ENCODE peak calls at places on chromosome 15, in nine cellular contexts. G, H, M, B, C, Y, U, X and E are unnamed samples. For H3K4me1, the result is how much of the 10 kb centered on the place peaks cover.

GRCh38 chr15:42444415-42445063 is 46.4 kb downstream of the ZNF106 start:
- DNase-seq in M (peak), G (no peak), H (no peak), U (peak), C (peak), Y (no peak), B (no peak), X (no peak), E (no peak)

GRCh38 chr15:32028921-32029320 is 1.4 kb upstream of the CHRNA7 start:
- DNase-seq in X (peak), C (no peak), U (peak), M (no peak), G (no peak), H (peak), B (no peak), Y (no peak), E (no peak)

GRCh38 chr15:63608989-63609388 is 11.8 kb downstream of the FBXL22 start:
- DNase-seq in U (no peak), X (no peak), H (no peak), M (no peak), G (no peak), B (no peak), Y (no peak), C (no peak), E (no peak)

GRCh38 chr15:31034152-31034551 is 42.7 kb upstream of the MTMR10 start:
- DNase-seq in X (no peak), H (no peak), B (no peak), U (no peak), Y (no peak), M (peak), G (peak), C (peak), E (peak)

GRCh38 chr15:28952666-28953491 is 67.1 kb downstream of the APBA2 start:
- DNase-seq in X (peak), M (no peak), Y (no peak), H (no peak), U (no peak), G (no peak), B (no peak), C (no peak), E (no peak)

GRCh38 chr15:67884514-67885225 is 44.8 kb upstream of the RNU6-1 start:
- DNase-seq in Y (no peak), C (peak), G (peak), B (peak), X (peak), H (peak), U (peak), M (peak), E (no peak)

GRCh38 chr15:99605490-99605931 is 39.7 kb downstream of the MEF2A start:
- DNase-seq in Y (no peak), C (no peak), X (no peak), M (no peak), G (peak), B (no peak), H (no peak), U (no peak), E (no peak)

GRCh38 chr15:41923424-41923999 is 29.7 kb upstream of the SPTBN5 start:
- DNase-seq in B (no peak), M (peak), Y (no peak), U (no peak), H (no peak), C (no peak), X (no peak), G (no peak), E (no peak)

GRCh38 chr15:41577863-41578735 is 19.1 kb downstream of the TYRO3 start:
- DNase-seq in C (no peak), U (no peak), H (no peak), G (no peak), M (no peak), X (no peak), Y (no peak), B (no peak), E (no peak)

GRCh38 chr15:65132841-65133549 is 613 bp downstream of the PDCD7 start:
- DNase-seq in Y (no peak), H (peak), M (peak), U (peak), X (peak), C (peak), B (peak), G (peak), E (peak)

GRCh38 chr15:80982839-80983238 is 6.8 kb downstream of the MESD start:
- DNase-seq in M (no peak), Y (no peak), U (no peak), C (no peak), G (no peak), X (no peak), H (no peak), B (no peak), E (no peak)

GRCh38 chr15:71517751-71518150 is 292.6 kb upstream of the NR2E3 start:
- DNase-seq in B (no peak), Y (no peak), H (no peak), M (no peak), X (no peak), U (no peak), C (no peak), G (no peak), E (no peak)

GRCh38 chr15:56261854-56262509 is 18.3 kb upstream of the RFX7 start:
- DNase-seq in U (no peak), B (peak), Y (no peak), M (peak), H (no peak), X (no peak), G (no peak), C (no peak), E (no peak)

GRCh38 chr15:52733696-52734255 is 54.6 kb upstream of the ATOSA start:
- DNase-seq in C (no peak), H (no peak), X (no peak), M (peak), G (no peak), U (no peak), B (no peak), Y (no peak), E (no peak)

GRCh38 chr15:74830868-74831267 is 4.4 kb downstream of the CPLX3 start:
- DNase-seq in Y (no peak), X (no peak), U (no peak), G (no peak), B (no peak), C (no peak), H (no peak), M (no peak), E (no peak)

GRCh38 chr15:47367991-47368390 is 349.3 kb upstream of the SEMA6D start:
- DNase-seq in X (no peak), C (no peak), M (no peak), G (no peak), H (no peak), Y (no peak), B (no peak), U (no peak), E (no peak)

GRCh38 chr15:53453253-53454105 is 306.0 kb downstream of the WDR72 start:
- DNase-seq in Y (no peak), M (no peak), U (no peak), G (no peak), X (no peak), H (no peak), B (no peak), C (peak), E (no peak)

GRCh38 chr15:57367556-57367955 is 8.7 kb upstream of the CGNL1 start:
- DNase-seq in X (no peak), B (no peak), C (no peak), G (no peak), Y (no peak), U (no peak), M (no peak), H (no peak), E (no peak)

GRCh38 chr15:80732818-80733217 is 37.7 kb downstream of the ABHD17C start:
- DNase-seq in X (no peak), M (no peak), B (no peak), G (no peak), Y (no peak), H (no peak), C (no peak), U (no peak), E (no peak)

GRCh38 chr15:98715401-98715800 is 67.1 kb downstream of the IGF1R start:
- DNase-seq in C (no peak), H (no peak), M (peak), Y (no peak), G (no peak), U (no peak), B (no peak), X (no peak), E (no peak)

GRCh38 chr15:74136584-74137543 is 6.5 kb downstream of the ISLR2 start:
- DNase-seq in Y (no peak), U (peak), X (no peak), B (no peak), C (no peak), G (no peak), H (no peak), M (peak), E (no peak)

GRCh38 chr15:88810449-88810848 is 7.2 kb downstream of the ACAN start:
- DNase-seq in M (peak), U (no peak), C (peak), B (no peak), X (no peak), H (no peak), Y (no peak), G (peak), E (no peak)

GRCh38 chr15:46526726-46527110 is 891.9 kb downstream of the SQOR start:
- DNase-seq in M (no peak), C (no peak), G (no peak), U (no peak), Y (no peak), X (no peak), H (no peak), B (no peak), E (no peak)

GRCh38 chr15:69998541-69999391 is 99.0 kb downstream of the TLE3 start:
- DNase-seq in B (no peak), U (no peak), H (no peak), G (no peak), C (no peak), X (no peak), Y (no peak), M (no peak), E (no peak)

GRCh38 chr15:87419341-87419740 is 837.2 kb downstream of the NTRK3 start:
- DNase-seq in H (no peak), M (no peak), X (no peak), B (no peak), Y (no peak), G (no peak), C (no peak), U (no peak), E (no peak)

GRCh38 chr15:99015677-99016568 is 8.3 kb upstream of the PGPEP1L start:
- DNase-seq in M (peak), C (no peak), Y (no peak), U (peak), H (peak), X (peak), G (peak), B (no peak), E (no peak)

GRCh38 chr15:40338921-40339620 is 1.7 kb downstream of the CCDC9B start:
- DNase-seq in X (no peak), H (no peak), Y (peak), U (no peak), B (no peak), M (peak), C (no peak), G (peak), E (no peak)

GRCh38 chr15:26772588-26773484 is at the start of gene GABRB3:
- DNase-seq in C (peak), G (no peak), M (peak), U (peak), B (no peak), H (peak), Y (no peak), X (peak), E (no peak)

GRCh38 chr15:101495334-101496197 is 6.1 kb upstream of the PCSK6 start:
- DNase-seq in Y (no peak), X (no peak), M (no peak), U (no peak), H (no peak), G (no peak), C (no peak), B (no peak), E (no peak)

GRCh38 chr15:70322051-70322668 is 224.4 kb upstream of the TLE3 start:
- DNase-seq in U (no peak), G (no peak), M (no peak), H (no peak), C (no peak), X (no peak), B (no peak), Y (no peak), E (no peak)

DNA sequence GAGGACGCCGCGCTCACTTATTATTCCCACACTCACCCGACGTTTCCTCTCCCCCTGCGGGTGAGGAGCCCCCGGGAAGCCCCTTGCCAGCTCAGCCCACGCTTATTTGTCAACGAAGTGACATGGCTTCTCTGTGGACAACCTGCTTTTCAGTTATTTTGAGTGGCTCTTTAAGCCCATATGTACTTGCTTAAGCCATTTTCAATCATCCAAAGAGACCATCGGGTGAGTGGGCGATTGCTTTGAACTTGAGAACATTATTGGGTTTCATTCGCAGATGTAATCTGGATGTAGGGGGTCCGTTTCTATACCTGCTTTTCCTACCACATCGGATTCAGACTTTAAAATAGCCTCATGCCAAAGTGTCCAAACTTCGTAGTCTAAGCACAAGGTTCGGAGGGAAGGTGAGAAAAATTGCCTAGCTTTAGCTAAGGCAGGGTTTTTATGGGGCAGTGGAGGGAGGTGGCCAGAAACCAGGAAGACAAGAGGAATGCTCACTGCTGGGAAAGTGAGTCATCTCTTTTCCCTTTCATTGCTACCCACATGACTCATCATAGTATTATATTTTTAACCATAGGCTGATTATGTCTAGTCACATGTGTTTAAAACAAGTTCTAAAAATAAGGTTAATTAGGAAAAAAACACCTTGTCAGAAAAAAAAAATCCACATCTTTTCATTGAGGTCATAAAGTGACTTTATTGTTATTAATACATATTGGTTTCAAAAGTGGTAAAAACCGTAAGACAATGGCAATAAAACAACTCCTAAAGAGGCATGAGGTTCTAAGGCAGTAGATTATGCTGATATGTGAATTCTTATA is 773.1 kb upstream of the NR2F2 start:
- DNase-seq in U (no peak), G (peak), C (peak), B (no peak), X (no peak), Y (peak), M (peak), H (no peak), E (no peak)
- TF ChIP-seq EZH2phosphoT487 in U (no peak), G (no peak), C (no peak), B (no peak), X (no peak), Y (no peak), M (no peak), H (no peak), E (no peak)

DNA sequence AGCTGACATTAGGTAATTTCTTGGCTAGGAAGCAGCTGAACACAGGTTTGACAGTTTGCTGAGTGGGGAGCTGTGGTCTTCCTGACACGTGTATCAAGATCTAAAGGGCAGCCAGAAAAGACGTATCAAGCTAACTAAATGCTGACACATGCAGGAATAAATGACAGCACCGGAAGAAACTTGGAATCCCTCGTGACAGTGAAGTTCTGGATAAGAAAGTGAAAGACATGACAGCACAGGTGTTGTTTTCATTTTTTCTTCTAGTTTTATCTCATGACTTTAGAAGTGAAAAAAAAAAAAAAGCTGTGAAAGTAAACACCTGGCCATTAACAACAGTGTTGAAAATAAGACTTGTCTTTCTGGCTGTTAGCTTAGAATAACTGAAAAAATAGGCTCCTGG is 48.7 kb downstream of the FGF7 start:
- DNase-seq in Y (no peak), U (no peak), H (no peak), M (no peak), X (no peak), G (no peak), C (no peak), B (peak), E (no peak)
- H3K4me1 ChIP-seq in Y (under half), U (under half), H (under half), M (half or more), X (under half), G (under half), C (under half), B (under half), E (under half)

GRCh38 chr15:37931868-37932267 is 2.6 kb upstream of the TMCO5A start:
- DNase-seq in M (peak), G (peak), H (no peak), C (no peak), X (no peak), Y (no peak), B (no peak), U (no peak), E (no peak)
- TF ChIP-seq EZH2phosphoT487 in M (no peak), G (no peak), H (no peak), C (no peak), X (no peak), Y (no peak), B (no peak), U (no peak), E (no peak)

DNA sequence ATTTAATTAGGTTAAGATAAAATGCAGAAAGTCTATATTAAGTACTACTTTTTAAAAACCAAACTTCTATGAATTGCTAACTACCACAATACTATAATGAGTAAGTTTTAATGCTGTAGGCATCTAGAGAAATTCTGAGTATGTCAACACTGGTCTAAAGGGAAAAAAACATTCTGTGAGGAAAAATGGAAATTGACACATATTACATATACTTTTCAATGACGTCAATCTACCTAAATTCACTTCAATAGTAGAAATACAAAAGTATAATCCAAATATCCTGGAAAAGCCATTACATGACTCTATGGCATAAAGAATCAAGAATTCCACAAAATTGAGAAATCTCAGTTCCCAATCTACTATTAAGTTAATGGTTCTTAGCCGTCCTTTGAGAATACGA is 2.2 kb downstream of the SECISBP2L start:
- DNase-seq in B (no peak), Y (no peak), X (no peak), U (no peak), C (no peak), G (no peak), H (no peak), M (peak), E (no peak)
- H3K4me1 ChIP-seq in B (under half), Y (under half), X (under half), U (under half), C (under half), G (under half), H (under half), M (under half), E (under half)

GRCh38 chr15:84862214-84862975 is 22.1 kb upstream of the SLC28A1 start:
- DNase-seq in X (no peak), M (no peak), H (no peak), G (no peak), U (no peak), Y (no peak), C (no peak), B (no peak), E (no peak)
- TF ChIP-seq EZH2phosphoT487 in X (no peak), M (no peak), H (no peak), G (no peak), U (no peak), Y (no peak), C (no peak), B (no peak), E (no peak)

DNA sequence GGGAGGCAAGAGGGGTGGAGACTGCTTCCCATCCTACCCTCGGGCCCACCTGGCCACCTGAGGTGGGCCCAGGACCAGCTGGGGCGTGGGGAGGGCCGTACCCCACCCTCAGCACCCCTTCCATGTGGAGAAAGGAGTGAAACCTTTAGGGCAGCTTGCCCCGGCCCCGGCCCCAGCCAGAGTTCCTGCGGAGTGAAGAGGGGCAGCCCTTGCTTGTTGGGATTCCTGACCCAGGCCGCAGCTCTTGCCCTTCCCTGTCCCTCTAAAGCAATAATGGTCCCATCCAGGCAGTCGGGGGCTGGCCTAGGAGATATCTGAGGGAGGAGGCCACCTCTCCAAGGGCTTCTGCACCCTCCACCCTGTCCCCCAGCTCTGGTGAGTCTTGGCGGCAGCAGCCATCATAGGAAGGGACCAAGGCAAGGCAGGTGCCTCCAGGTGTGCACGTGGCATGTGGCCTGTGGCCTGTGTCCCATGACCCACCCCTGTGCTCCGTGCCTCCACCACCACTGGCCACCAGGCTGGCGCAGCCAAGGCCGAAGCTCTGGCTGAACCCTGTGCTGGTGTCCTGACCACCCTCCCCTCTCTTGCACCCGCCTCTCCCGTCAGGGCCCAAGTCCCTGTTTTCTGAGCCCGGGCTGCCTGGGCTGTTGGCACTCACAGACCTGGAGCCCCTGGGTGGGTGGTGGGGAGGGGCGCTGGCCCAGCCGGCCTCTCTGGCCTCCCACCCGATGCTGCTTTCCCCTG is 2.2 kb upstream of the FES start:
- DNase-seq in H (no peak), B (no peak), X (no peak), U (no peak), M (no peak), G (no peak), Y (no peak), C (no peak), E (no peak)
- H3K4me1 ChIP-seq in H (under half), B (under half), X (under half), U (under half), M (under half), G (under half), Y (under half), C (under half), E (under half)